ENCODE peak calls at places on chromosome 12, in ten cellular contexts. B is ELR; V is mucosa of descending colon; F is stimulated activated CD4-positive, alpha-beta T cell treated with anti-CD3 and anti-CD28 coated beads, Interleukin-12 subunit alpha, Interleukin-12 subunit beta, amount 100 ng/mL, for 48 hours; Q is iris pigment epithelial cell; C is midbrain; E is left lung; O is NCI-H345; M is bronchial epithelial cell; A is CD8-positive, alpha-beta T cell. J is an unnamed sample.

GRCh38 chr12:15627995-15628945 is 160.9 kb downstream of the EPS8 start:
- DNase-seq in B (peak; percentile 36), V (no peak), F (no peak), Q (peak; percentile 68), C (peak; percentile 9), E (no peak), O (no peak), M (no peak), A (no peak), J (peak; percentile 63)

GRCh38 chr12:106581543-106582263 is 1.1 kb upstream of the RFX4 start:
- DNase-seq in B (peak; percentile 30), V (peak; percentile 40), F (no peak), Q (no peak), C (no peak), E (no peak), O (no peak), M (no peak), A (no peak), J (peak; percentile 50)

GRCh38 chr12:111412007-111412829 is 6.5 kb downstream of the SH2B3 start:
- DNase-seq in B (peak; percentile 45), V (peak; percentile 60), F (no peak), Q (no peak), C (peak; percentile 43), E (no peak), O (peak; percentile 94), M (no peak), A (no peak), J (peak; percentile 17)

GRCh38 chr12:75684678-75685620 is 173.5 kb upstream of the KRR1 start:
- DNase-seq in B (peak; percentile 62), V (no peak), F (no peak), Q (peak; percentile 91), C (no peak), E (no peak), O (no peak), M (peak; percentile 99), A (no peak), J (peak; percentile 78)

GRCh38 chr12:70719672-70720420 is 82.6 kb upstream of the PTPRB start:
- DNase-seq in B (peak; percentile 54), V (no peak), F (no peak), Q (peak; percentile 26), C (peak; percentile 48), E (peak; percentile 34), O (peak; percentile 71), M (peak; percentile 6), A (peak; percentile 2), J (peak; percentile 64)

GRCh38 chr12:121804417-121805111 is 755 bp downstream of the SETD1B start:
- DNase-seq in B (peak; percentile 48), V (peak; percentile 78), F (no peak), Q (peak; percentile 53), C (peak; percentile 63), E (peak; percentile 40), O (peak; percentile 47), M (no peak), A (peak; percentile 60), J (peak; percentile 62)

GRCh38 chr12:116187158-116187511 is 90.4 kb downstream of the MED13L start:
- DNase-seq in B (no peak), V (no peak), F (no peak), Q (no peak), C (no peak), E (no peak), O (no peak), M (no peak), A (no peak), J (no peak)

GRCh38 chr12:47824198-47824597 is 4.5 kb upstream of the HDAC7 start:
- DNase-seq in B (no peak), V (no peak), F (no peak), Q (no peak), C (no peak), E (no peak), O (no peak), M (no peak), A (no peak), J (no peak)

GRCh38 chr12:9651265-9651729 is 18.2 kb upstream of the CLEC2D start:
- DNase-seq in B (peak; percentile 83), V (no peak), F (peak; percentile 65), Q (peak; percentile 74), C (no peak), E (no peak), O (no peak), M (peak; percentile 58), A (no peak), J (peak; percentile 76)

GRCh38 chr12:70695361-70696023 is 58.3 kb upstream of the PTPRB start:
- DNase-seq in B (no peak), V (no peak), F (no peak), Q (no peak), C (no peak), E (no peak), O (no peak), M (no peak), A (no peak), J (no peak)

GRCh38 chr12:40238221-40238902 is 13.6 kb downstream of the LRRK2 start:
- DNase-seq in B (no peak), V (no peak), F (no peak), Q (peak; percentile 76), C (no peak), E (no peak), O (no peak), M (peak; percentile 55), A (no peak), J (peak; percentile 18)

GRCh38 chr12:100279612-100280244 is 12.8 kb downstream of the SCYL2 start:
- DNase-seq in B (no peak), V (no peak), F (no peak), Q (peak; percentile 12), C (no peak), E (no peak), O (no peak), M (no peak), A (no peak), J (peak; percentile 11)

J was measured in GM23248.